ENCODE peak calls at places on chromosomes 13 and 19, in nine cellular contexts. N, O, W, S, V, G, F, C and P are unnamed samples.

GRCh38 chr13:99013951-99014350 is 36.1 kb upstream of the DOCK9 start:
- ATAC-seq in G (peak), C (no peak), S (no peak), O (no peak), V (no peak), N (no peak), W (peak), F (no peak), P (no peak)

GRCh38 chr19:45800009-45800553 is 7.4 kb upstream of the DMWD start:
- ATAC-seq in C (peak), W (peak), G (peak), F (no peak), S (no peak), V (peak), N (no peak), O (no peak), P (no peak)

GRCh38 chr19:6616011-6616410 is 25.1 kb upstream of the CD70 start:
- ATAC-seq in N (no peak), C (no peak), F (peak), O (no peak), V (no peak), S (no peak), W (no peak), G (peak), P (peak)

GRCh38 chr19:47435196-47435595 is 15.9 kb upstream of the MEIS3 start:
- ATAC-seq in G (no peak), W (no peak), V (no peak), O (no peak), S (no peak), N (no peak), F (peak), C (no peak), P (peak)

GRCh38 chr19:46390866-46391265 is 22.5 kb downstream of the CCDC8 start:
- ATAC-seq in G (no peak), O (no peak), S (peak), N (no peak), V (no peak), C (no peak), F (no peak), W (no peak), P (no peak)

GRCh38 chr13:35791191-35791902 is 314.9 kb upstream of the MAB21L1 start:
- ATAC-seq in S (no peak), V (peak), G (no peak), O (peak), F (no peak), N (no peak), W (no peak), C (no peak), P (no peak)

GRCh38 chr19:48568345-48568886 is 16.4 kb downstream of the SULT2B1 start:
- ATAC-seq in G (peak), O (peak), W (peak), S (peak), V (peak), F (no peak), C (peak), N (peak), P (peak)

GRCh38 chr19:34416021-34416545 is 11.9 kb downstream of the PDCD2L start:
- ATAC-seq in G (no peak), N (no peak), C (no peak), F (no peak), V (no peak), S (no peak), O (no peak), W (no peak), P (no peak)

GRCh38 chr19:7415163-7415856 is 66.6 kb downstream of the ARHGEF18 start:
- ATAC-seq in O (no peak), S (peak), V (peak), W (no peak), C (no peak), N (peak), G (no peak), F (no peak), P (no peak)

GRCh38 chr19:35194022-35194984 is 34.2 kb downstream of the FAM187B start:
- ATAC-seq in V (no peak), N (no peak), O (no peak), C (no peak), W (no peak), S (no peak), F (no peak), G (no peak), P (no peak)

GRCh38 chr13:39037410-39037879 is 444 bp downstream of the PROSER1 start:
- ATAC-seq in G (peak), F (peak), C (peak), N (peak), S (no peak), W (peak), O (no peak), V (no peak), P (peak)

GRCh38 chr13:53012707-53013106 is 15.9 kb upstream of the OLFM4 start:
- ATAC-seq in S (no peak), W (no peak), G (no peak), F (no peak), N (no peak), O (no peak), C (no peak), V (no peak), P (no peak)

GRCh38 chr13:52356327-52356726 is 49.6 kb downstream of the THSD1 start:
- ATAC-seq in S (no peak), F (no peak), W (peak), C (peak), N (no peak), O (no peak), V (peak), G (peak), P (no peak)